ENCODE peak calls at places on chromosomes 1 and 21, in four cellular contexts. P, T, X and A are unnamed samples.

GRCh38 chr1:212281589-212281988 is 3.6 kb upstream of the PPP2R5A start:
- DNase-seq in P (no peak), T (no peak), X (no peak), A (peak)

GRCh38 chr1:86507935-86508582 is 38.8 kb upstream of the CLCA4 start:
- DNase-seq in P (no peak), T (no peak), X (no peak), A (peak)

GRCh38 chr1:190511554-190511953 is 33.9 kb upstream of the BRINP3 start:
- DNase-seq in P (no peak), T (no peak), X (no peak), A (no peak)

GRCh38 chr1:147550302-147550937 is 9.1 kb downstream of the BCL9 start:
- DNase-seq in P (no peak), T (no peak), X (no peak), A (no peak)

GRCh38 chr21:42337830-42338729 is 12.7 kb downstream of the TFF2 start:
- DNase-seq in P (peak), T (peak), X (peak), A (peak)

GRCh38 chr1:2324553-2325366 is 66.6 kb downstream of the MORN1 start:
- DNase-seq in P (no peak), T (no peak), X (no peak), A (no peak)

GRCh38 chr1:20480261-20481157 is 5.5 kb downstream of the CAMK2N1 start:
- DNase-seq in P (no peak), T (no peak), X (peak), A (no peak)

GRCh38 chr1:54125671-54126070 is 27.1 kb downstream of the CDCP2 start:
- DNase-seq in P (no peak), T (no peak), X (no peak), A (peak)

GRCh38 chr1:223750730-223751572 is 38.6 kb downstream of the CAPN2 start:
- DNase-seq in P (no peak), T (no peak), X (no peak), A (no peak)

GRCh38 chr1:114154963-114155322 is 1.3 kb upstream of the SYT6 start:
- DNase-seq in P (no peak), T (no peak), X (peak), A (no peak)

GRCh38 chr1:15939181-15940109 is 36.5 kb downstream of the ZBTB17 start:
- DNase-seq in P (peak), T (no peak), X (no peak), A (no peak)

GRCh38 chr1:9770276-9770675 is 53.5 kb downstream of the CLSTN1 start:
- DNase-seq in P (no peak), T (no peak), X (no peak), A (no peak)

GRCh38 chr1:37068897-37069296 is 34.6 kb upstream of the GRIK3 start:
- DNase-seq in P (no peak), T (no peak), X (no peak), A (no peak)

GRCh38 chr1:10530281-10530740 is 55.6 kb downstream of the PEX14 start:
- DNase-seq in P (no peak), T (peak), X (peak), A (peak)

GRCh38 chr1:116724765-116725375 is 29.4 kb upstream of the CD2 start:
- DNase-seq in P (peak), T (peak), X (peak), A (peak)

GRCh38 chr1:209622841-209623829 is 29.1 kb downstream of the LAMB3 start:
- DNase-seq in P (no peak), T (no peak), X (no peak), A (no peak)

GRCh38 chr1:174874337-174875053 is 125.3 kb upstream of the CACYBP start:
- DNase-seq in P (peak), T (no peak), X (no peak), A (no peak)

GRCh38 chr1:110605901-110606783 is at the start of gene KCNA2:
- DNase-seq in P (peak), T (no peak), X (peak), A (no peak)
- TF ChIP-seq CTCF in P (no peak), T (no peak), X (no peak), A (no peak)

DNA sequence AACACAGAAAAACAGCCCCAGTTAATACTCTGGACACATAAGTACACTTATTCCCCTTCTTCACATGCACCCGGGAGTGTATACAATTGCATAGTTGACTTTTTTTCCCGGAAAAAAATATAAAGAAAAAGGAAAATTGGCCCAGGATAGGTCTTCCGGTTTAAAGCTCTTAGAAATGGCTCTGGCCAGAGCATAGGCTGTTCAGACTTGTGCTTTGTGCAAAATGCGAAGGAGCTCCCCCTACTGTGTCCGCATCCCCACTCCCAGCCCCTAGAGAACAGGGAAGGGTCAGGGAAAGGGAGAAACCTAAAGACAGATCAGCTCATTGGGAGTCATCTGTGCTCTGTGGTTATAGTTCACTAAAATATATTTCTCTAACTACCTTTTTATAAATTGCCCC is 5.5 kb upstream of the MTMR11 start:
- DNase-seq in P (no peak), T (no peak), X (no peak), A (peak)
- TF ChIP-seq CTCF in P (no peak), T (no peak), X (peak), A (no peak)

GRCh38 chr1:188128761-188129160 is 1300.0 kb downstream of the PLA2G4A start:
- DNase-seq in P (no peak), T (no peak), X (no peak), A (peak)
- TF ChIP-seq CTCF in P (no peak), T (no peak), X (no peak), A (no peak)

GRCh38 chr21:17786219-17787181 is 32.7 kb downstream of the C21orf91 start:
- DNase-seq in P (no peak), T (no peak), X (no peak), A (no peak)
- TF ChIP-seq CTCF in P (no peak), T (no peak), X (no peak), A (no peak)

DNA sequence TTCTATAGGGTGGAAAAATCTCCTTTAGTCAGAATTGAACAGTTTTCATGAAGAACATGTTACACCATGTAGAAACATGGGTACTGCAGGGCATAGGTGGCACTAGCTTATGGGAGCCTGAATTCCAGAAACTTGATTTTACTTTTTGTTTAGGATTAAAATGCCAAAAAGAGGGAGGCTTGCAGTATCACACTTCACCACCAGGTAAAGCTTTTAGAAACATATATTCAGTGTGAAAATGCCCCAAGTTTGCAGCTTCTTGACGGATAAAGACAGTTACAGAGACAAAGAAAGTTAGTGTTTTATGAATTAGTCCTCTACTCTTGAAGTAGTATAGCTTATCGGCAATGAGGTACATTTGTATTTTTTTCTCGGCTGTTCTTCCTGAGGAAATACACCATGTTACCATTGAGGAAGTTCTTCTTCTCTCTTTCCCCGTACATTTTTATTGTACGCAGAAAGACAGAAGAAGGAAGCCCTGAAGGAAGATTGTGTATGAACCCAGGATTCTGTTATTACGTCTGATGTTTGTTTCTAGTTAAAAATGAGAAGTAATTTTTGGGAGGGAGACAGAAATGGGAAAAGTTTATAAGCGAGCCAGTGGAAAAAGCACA is 66.1 kb downstream of the PBX1 start:
- DNase-seq in P (no peak), T (no peak), X (no peak), A (no peak)
- TF ChIP-seq CTCF in P (no peak), T (no peak), X (peak), A (peak)

DNA sequence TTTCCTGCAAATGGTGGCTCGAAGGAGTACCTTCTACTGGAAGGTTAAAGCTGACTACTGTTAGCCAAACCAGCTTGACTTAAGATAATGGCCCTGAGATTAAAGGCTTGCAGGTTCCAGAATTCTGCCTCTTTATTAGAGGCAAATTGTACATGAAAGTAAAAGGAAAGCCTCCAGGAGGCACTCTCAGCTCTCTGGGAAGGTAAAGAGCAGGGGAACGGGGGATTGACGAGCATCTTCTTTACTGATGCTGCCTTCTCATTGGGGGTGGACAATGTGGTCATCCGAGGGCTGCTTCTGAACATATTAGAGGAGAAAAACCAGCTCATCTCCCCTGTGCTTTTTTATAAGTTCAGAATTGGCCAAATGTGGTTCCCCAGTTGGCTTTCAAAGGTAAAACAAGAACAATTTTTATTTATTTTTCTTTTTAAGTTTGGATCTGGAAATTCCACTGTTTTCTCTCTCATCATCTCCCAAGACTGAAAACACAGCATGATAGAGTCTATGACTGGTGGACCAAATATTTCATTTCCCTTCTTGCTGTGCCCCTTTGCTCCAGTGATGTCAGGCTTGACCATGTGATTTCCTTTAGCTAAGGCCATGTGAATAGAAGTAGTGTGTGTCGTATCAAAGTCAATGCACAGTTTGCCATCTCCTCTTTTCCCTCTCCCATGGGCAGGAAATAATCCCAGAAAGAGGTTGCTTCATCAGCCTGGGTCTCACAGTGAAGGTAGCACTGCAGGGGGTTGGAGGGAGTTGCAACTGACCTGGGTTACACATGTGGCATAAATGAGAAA is 292.7 kb downstream of the PRDM2 start:
- DNase-seq in P (no peak), T (no peak), X (no peak), A (no peak)
- TF ChIP-seq CTCF in P (no peak), T (no peak), X (no peak), A (no peak)

GRCh38 chr1:229781453-229781852 is 155.4 kb downstream of the URB2 start:
- DNase-seq in P (no peak), T (peak), X (peak), A (peak)
- TF ChIP-seq CTCF in P (no peak), T (peak), X (peak), A (peak)

GRCh38 chr1:21593231-21593630 is 75.9 kb downstream of the RAP1GAP start:
- DNase-seq in P (no peak), T (no peak), X (no peak), A (no peak)

GRCh38 chr1:21594495-21594894 is 74.7 kb downstream of the RAP1GAP start:
- DNase-seq in P (no peak), T (no peak), X (no peak), A (no peak)

GRCh38 chr1:21596628-21597027 is 72.5 kb downstream of the RAP1GAP start:
- DNase-seq in P (no peak), T (no peak), X (no peak), A (no peak)

GRCh38 chr1:21596179-21596578 is 73.0 kb downstream of the RAP1GAP start:
- DNase-seq in P (no peak), T (no peak), X (no peak), A (no peak)

DNA sequence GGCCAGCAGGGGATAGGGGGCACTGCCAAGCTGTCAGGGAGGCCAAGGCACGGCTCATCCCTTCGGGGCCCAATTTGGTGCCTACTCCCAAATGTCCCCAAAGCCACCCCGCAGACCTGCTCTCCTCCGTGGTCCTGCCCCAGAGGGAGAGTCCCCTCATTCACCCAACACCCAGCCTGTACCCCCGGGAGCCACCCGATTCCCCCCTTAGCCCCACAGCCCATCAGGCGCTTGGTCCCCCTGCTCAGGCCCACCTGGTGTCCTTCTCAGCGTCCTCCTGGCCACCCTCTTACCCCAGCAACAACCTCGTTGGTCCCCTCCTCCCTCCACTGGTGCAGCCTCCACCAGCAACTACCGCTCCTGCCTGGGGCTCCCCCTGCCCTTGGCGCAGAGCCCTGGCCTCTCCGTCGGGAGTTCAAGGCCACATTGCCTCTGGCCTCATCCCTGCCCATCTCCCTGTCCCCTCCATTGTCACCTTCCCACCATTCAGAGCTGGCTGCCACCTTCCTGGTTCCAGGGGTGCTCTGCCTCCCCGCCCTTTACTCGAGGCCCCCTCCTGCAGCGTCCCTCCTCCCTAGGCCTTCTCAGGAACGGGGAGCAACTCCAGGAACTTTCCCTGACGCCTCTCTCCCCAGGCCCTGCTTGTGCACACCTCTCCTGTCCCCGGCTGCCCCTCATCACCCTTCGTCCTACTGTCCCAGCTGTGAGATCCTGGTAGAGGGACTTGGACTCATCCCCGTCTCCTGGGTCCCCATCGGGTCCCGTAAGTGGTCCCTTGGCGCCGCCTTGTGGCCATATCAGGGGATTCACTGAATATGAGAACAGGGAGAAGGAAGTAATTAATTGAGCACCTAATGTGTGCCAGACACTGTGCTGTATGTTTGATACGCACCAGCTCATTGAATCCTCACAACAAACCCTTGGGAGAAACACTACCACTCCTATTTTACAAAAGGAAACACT is 73.9 kb downstream of the RAP1GAP start:
- DNase-seq in P (peak), T (peak), X (no peak), A (peak)
- TF ChIP-seq CTCF in P (peak), T (peak), X (peak), A (peak)

GRCh38 chr1:78543941-78544630 is 53.3 kb downstream of the PTGFR start:
- DNase-seq in P (no peak), T (no peak), X (no peak), A (peak)
- TF ChIP-seq CTCF in P (no peak), T (no peak), X (no peak), A (no peak)